ENCODE peak calls at places on chromosomes 6 and 20, in four cellular contexts. O is GM06990, M is foreskin fibroblast, V is mammary epithelial cell. J is an unnamed sample.

GRCh38 chr6:152642578-152643375 is 5.6 kb upstream of the SYNE1 start:
- DNase-seq in O (no peak), M (peak), V (peak), J (no peak)

GRCh38 chr6:121533321-121533841 is 97.9 kb downstream of the GJA1 start:
- DNase-seq in O (no peak), M (no peak), V (peak), J (no peak)

GRCh38 chr20:47817573-47817972 is 32.3 kb upstream of the SULF2 start:
- DNase-seq in O (no peak), M (no peak), V (peak), J (no peak)

GRCh38 chr6:20891161-20891560 is 356.9 kb downstream of the CDKAL1 start:
- DNase-seq in O (no peak), M (no peak), V (peak), J (no peak)

GRCh38 chr6:12937971-12938370 is 221.4 kb downstream of the PHACTR1 start:
- DNase-seq in O (no peak), M (no peak), V (no peak), J (no peak)

GRCh38 chr20:62675156-62675871 is 33.0 kb downstream of the SLCO4A1 start:
- DNase-seq in O (no peak), M (peak), V (no peak), J (no peak)

GRCh38 chr20:16027710-16028109 is 545.5 kb downstream of the KIF16B start:
- DNase-seq in O (no peak), M (no peak), V (no peak), J (no peak)

GRCh38 chr20:36474563-36474962 is 66.8 kb upstream of the MYL9 start:
- DNase-seq in O (no peak), M (no peak), V (no peak), J (no peak)

GRCh38 chr6:87682310-87682709 is 19.7 kb downstream of the AKIRIN2 start:
- DNase-seq in O (peak), M (no peak), V (peak), J (no peak)

GRCh38 chr6:37987008-37987407 is 167.5 kb downstream of the ZFAND3 start:
- DNase-seq in O (no peak), M (peak), V (peak), J (no peak)

GRCh38 chr6:118495639-118496296 is 52.3 kb upstream of the PLN start:
- DNase-seq in O (no peak), M (peak), V (peak), J (no peak)

GRCh38 chr6:130516604-130517003 is 150.8 kb downstream of the TMEM200A start:
- DNase-seq in O (no peak), M (no peak), V (no peak), J (no peak)

GRCh38 chr20:40741507-40742106 is 52.6 kb upstream of the MAFB start:
- DNase-seq in O (no peak), M (peak), V (peak), J (no peak)

GRCh38 chr6:127212376-127212775 is 54.3 kb upstream of the RNF146 start:
- DNase-seq in O (no peak), M (no peak), V (no peak), J (no peak)

GRCh38 chr6:67898875-67899274 is 736.2 kb upstream of the ADGRB3 start:
- DNase-seq in O (no peak), M (no peak), V (no peak), J (no peak)

GRCh38 chr20:6525447-6526303 is 241.8 kb upstream of the BMP2 start:
- DNase-seq in O (no peak), M (no peak), V (peak), J (no peak)

GRCh38 chr20:63956664-63957003 is 418 bp upstream of the UCKL1 start:
- DNase-seq in O (no peak), M (no peak), V (no peak), J (no peak)

GRCh38 chr20:24791949-24792348 is 157.1 kb upstream of the CST7 start:
- DNase-seq in O (no peak), M (no peak), V (no peak), J (no peak)

GRCh38 chr20:7031222-7031621 is 263.7 kb downstream of the BMP2 start:
- DNase-seq in O (no peak), M (peak), V (no peak), J (no peak)

GRCh38 chr6:148771212-148771601 is 24.4 kb downstream of the UST start:
- DNase-seq in O (no peak), M (no peak), V (no peak), J (no peak)

GRCh38 chr6:154164397-154164796 is 125.4 kb downstream of the OPRM1 start:
- DNase-seq in O (no peak), M (peak), V (no peak), J (no peak)

GRCh38 chr6:113500221-113500620 is 356.9 kb upstream of the MARCKS start:
- DNase-seq in O (no peak), M (no peak), V (peak), J (no peak)

GRCh38 chr6:144145546-144145945 is 4.8 kb upstream of the STX11 start:
- DNase-seq in O (no peak), M (peak), V (no peak), J (no peak)

GRCh38 chr6:148203970-148204369 is 138.7 kb upstream of the SASH1 start:
- DNase-seq in O (peak), M (peak), V (no peak), J (no peak)

GRCh38 chr6:4352731-4353130 is 217.4 kb upstream of the ECI2 start:
- DNase-seq in O (no peak), M (no peak), V (no peak), J (no peak)

GRCh38 chr20:275791-276190 is 14.8 kb downstream of the C20orf96 start:
- DNase-seq in O (no peak), M (no peak), V (no peak), J (no peak)

GRCh38 chr6:109874086-109874485 is 104.0 kb upstream of the GPR6 start:
- DNase-seq in O (no peak), M (no peak), V (no peak), J (no peak)

GRCh38 chr6:111551521-111552231 is 54.0 kb downstream of the TRAF3IP2 start:
- DNase-seq in O (no peak), M (peak), V (no peak), J (no peak)

GRCh38 chr6:125236536-125237327 is 65.0 kb downstream of the HDDC2 start:
- DNase-seq in O (no peak), M (peak), V (no peak), J (no peak)

GRCh38 chr6:35972471-35972985 is 51.6 kb upstream of the SRPK1 start:
- DNase-seq in O (no peak), M (peak), V (no peak), J (no peak)
- TF ChIP-seq CTCF in O (no peak), M (no peak), V (no peak), J (no peak)

GRCh38 chr6:33049323-33049722 is 24.1 kb downstream of the HLA-DPA1 start:
- DNase-seq in O (no peak), M (no peak), V (no peak), J (no peak)
- TF ChIP-seq CTCF in O (peak), M (no peak), V (no peak), J (no peak)

GRCh38 chr20:54209216-54209813 is 1.4 kb downstream of the PFDN4 start:
- DNase-seq in O (no peak), M (peak), V (no peak), J (no peak)
- TF ChIP-seq CTCF in O (no peak), M (no peak), V (no peak), J (no peak)

GRCh38 chr6:72218125-72218524 is 331.8 kb downstream of the RIMS1 start:
- DNase-seq in O (no peak), M (peak), V (peak), J (no peak)
- TF ChIP-seq CTCF in O (peak), M (peak), V (peak), J (no peak)

GRCh38 chr6:27495386-27496135 is 22.7 kb upstream of the ZNF184 start:
- DNase-seq in O (peak), M (peak), V (peak), J (no peak)
- TF ChIP-seq CTCF in O (no peak), M (peak), V (no peak), J (no peak)

GRCh38 chr20:34999782-35000181 is 44.1 kb downstream of the MYH7B start:
- DNase-seq in O (no peak), M (no peak), V (no peak), J (no peak)

GRCh38 chr20:34999021-34999451 is 43.4 kb downstream of the MYH7B start:
- DNase-seq in O (no peak), M (no peak), V (no peak), J (no peak)

GRCh38 chr20:34997171-34997570 is 41.5 kb downstream of the MYH7B start:
- DNase-seq in O (no peak), M (peak), V (no peak), J (no peak)

GRCh38 chr20:34997774-34998173 is 42.1 kb downstream of the MYH7B start:
- DNase-seq in O (no peak), M (no peak), V (no peak), J (no peak)

GRCh38 chr20:34998331-34998950 is 42.8 kb downstream of the MYH7B start:
- DNase-seq in O (no peak), M (no peak), V (peak), J (no peak)
- TF ChIP-seq CTCF in O (no peak), M (no peak), V (no peak), J (no peak)

GRCh38 chr20:44463466-44463865 is 12.2 kb upstream of the TTPAL start:
- DNase-seq in O (no peak), M (no peak), V (no peak), J (no peak)

GRCh38 chr20:44461142-44461802 is 14.4 kb upstream of the TTPAL start:
- DNase-seq in O (no peak), M (no peak), V (no peak), J (no peak)

GRCh38 chr20:44464514-44464913 is 11.2 kb upstream of the TTPAL start:
- DNase-seq in O (no peak), M (peak), V (peak), J (no peak)

GRCh38 chr20:44461803-44462174 is 13.9 kb upstream of the TTPAL start:
- DNase-seq in O (no peak), M (no peak), V (no peak), J (no peak)

GRCh38 chr20:44460795-44461141 is 14.9 kb upstream of the TTPAL start:
- DNase-seq in O (no peak), M (peak), V (peak), J (no peak)
- TF ChIP-seq CTCF in O (peak), M (peak), V (peak), J (peak)

DNA sequence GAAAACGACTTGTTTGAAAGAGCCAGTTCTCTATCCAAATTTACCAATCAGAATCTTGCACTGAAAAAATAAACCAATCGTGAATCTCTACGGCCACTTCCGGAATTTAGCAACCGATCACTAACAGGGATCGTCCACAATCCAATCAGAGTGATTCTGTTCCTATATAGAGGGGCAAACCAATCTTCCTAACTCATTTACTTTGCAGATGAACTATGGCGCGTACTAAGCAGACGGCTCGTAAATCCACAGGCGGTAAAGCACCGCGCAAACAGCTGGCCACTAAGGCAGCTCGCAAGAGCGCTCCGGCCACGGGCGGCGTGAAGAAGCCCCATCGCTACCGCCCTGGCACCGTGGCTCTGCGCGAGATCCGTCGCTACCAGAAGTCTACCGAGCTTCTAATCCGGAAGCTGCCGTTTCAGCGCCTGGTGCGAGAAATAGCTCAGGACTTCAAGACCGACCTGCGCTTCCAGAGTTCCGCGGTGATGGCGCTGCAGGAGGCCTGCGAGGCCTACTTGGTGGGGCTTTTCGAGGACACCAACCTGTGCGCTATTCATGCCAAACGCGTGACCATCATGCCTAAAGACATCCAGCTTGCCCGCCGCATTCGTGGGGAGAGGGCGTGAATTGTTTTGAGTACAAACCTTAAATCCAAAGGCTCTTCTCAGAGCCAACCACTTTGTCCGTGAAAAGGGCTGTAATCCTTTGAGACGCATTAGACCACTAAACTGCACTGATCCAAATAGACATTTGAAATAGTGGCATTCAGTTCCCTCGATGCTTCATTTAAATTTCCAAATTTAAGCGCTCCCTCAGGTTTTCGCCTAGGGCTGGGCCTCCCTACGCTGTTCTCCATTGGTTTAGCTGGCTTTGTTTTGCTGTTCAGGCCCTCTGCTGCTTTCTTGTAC is 138.0 kb downstream of the HFE start:
- DNase-seq in O (no peak), M (peak), V (peak), J (no peak)
- TF ChIP-seq CTCF in O (no peak), M (peak), V (no peak), J (no peak)